ENCODE peak calls at places on chromosomes 5 and 9, in four cellular contexts. X is activated CD4-positive, CD25-positive, alpha-beta regulatory T cell treated with anti-CD3 and anti-CD28 coated beads, Interleukin-2, amount 50 U/mL, for 72 hours; D is posterior cingulate gyrus; S is DMS153. F is an unnamed sample.

GRCh38 chr5:167710444-167711025 is 580.9 kb upstream of the WWC1 start:
- DNase-seq in X (no peak), D (no peak), S (no peak), F (no peak)

GRCh38 chr9:134268308-134268724 is 57.9 kb upstream of the RXRA start:
- DNase-seq in X (no peak), D (no peak), S (no peak), F (no peak)

GRCh38 chr9:14593406-14593805 is 99.8 kb downstream of the ZDHHC21 start:
- DNase-seq in X (no peak), D (no peak), S (no peak), F (no peak)

GRCh38 chr9:37529111-37529510 is 43.4 kb downstream of the POLR1E start:
- DNase-seq in X (peak; percentile 56), D (no peak), S (peak; percentile 94), F (peak; percentile 18)

GRCh38 chr9:129610473-129611301 is 10.2 kb downstream of the C9orf50 start:
- DNase-seq in X (peak; percentile 76), D (peak; percentile 74), S (no peak), F (peak; percentile 65)

GRCh38 chr9:125982798-125983406 is 235.7 kb downstream of the PBX3 start:
- DNase-seq in X (no peak), D (no peak), S (no peak), F (no peak)

GRCh38 chr5:80915716-80916115 is 44.4 kb upstream of the RASGRF2 start:
- DNase-seq in X (no peak), D (no peak), S (no peak), F (no peak)

GRCh38 chr5:44740655-44741054 is 68.1 kb upstream of the MRPS30 start:
- DNase-seq in X (no peak), D (no peak), S (no peak), F (no peak)

GRCh38 chr9:35673132-35673997 is at the start of gene CA9:
- DNase-seq in X (no peak), D (no peak), S (no peak), F (no peak)

GRCh38 chr5:142869883-142870282 is 99.7 kb downstream of the ARHGAP26 start:
- DNase-seq in X (no peak), D (no peak), S (no peak), F (no peak)

GRCh38 chr9:15157371-15157770 is 149.6 kb downstream of the TTC39B start:
- DNase-seq in X (no peak), D (no peak), S (no peak), F (no peak)

GRCh38 chr5:10982616-10983015 is 221.6 kb upstream of the DAP start:
- DNase-seq in X (no peak), D (no peak), S (no peak), F (no peak)

GRCh38 chr9:134136117-134136996 is 475 bp downstream of the WDR5 start:
- DNase-seq in X (no peak), D (no peak), S (no peak), F (peak; percentile 19)

GRCh38 chr5:151051066-151051930 is 29.5 kb downstream of the TNIP1 start:
- DNase-seq in X (peak; percentile 56), D (peak; percentile 74), S (no peak), F (peak; percentile 55)

GRCh38 chr9:96219615-96220257 is 82.2 kb downstream of the HSD17B3 start:
- DNase-seq in X (peak; percentile 46), D (peak; percentile 37), S (no peak), F (peak; percentile 14)

GRCh38 chr5:38115318-38115827 is 143.0 kb upstream of the EGFLAM start:
- DNase-seq in X (no peak), D (no peak), S (no peak), F (no peak)

GRCh38 chr9:7756088-7756487 is 43.5 kb downstream of the DMAC1 start:
- DNase-seq in X (no peak), D (no peak), S (no peak), F (peak; percentile 18)

GRCh38 chr9:15738011-15738410 is 185.2 kb downstream of the CCDC171 start:
- DNase-seq in X (no peak), D (no peak), S (no peak), F (no peak)

GRCh38 chr9:2016411-2017208 is 1.5 kb downstream of the SMARCA2 start:
- DNase-seq in X (peak; percentile 64), D (peak; percentile 81), S (peak; percentile 72), F (peak; percentile 59)

GRCh38 chr5:173881811-173882575 is 6.2 kb upstream of the CPEB4 start:
- DNase-seq in X (no peak), D (no peak), S (no peak), F (no peak)

GRCh38 chr5:68562308-68562707 is 346.8 kb downstream of the PIK3R1 start:
- DNase-seq in X (no peak), D (peak; percentile 26), S (peak; percentile 15), F (no peak)

GRCh38 chr9:78559449-78559885 is 262.5 kb downstream of the PSAT1 start:
- DNase-seq in X (no peak), D (no peak), S (no peak), F (no peak)

GRCh38 chr5:125870271-125870670 is 552.9 kb upstream of the GRAMD2B start:
- DNase-seq in X (no peak), D (no peak), S (no peak), F (no peak)

GRCh38 chr5:174735498-174736350 is 11.3 kb downstream of the MSX2 start:
- DNase-seq in X (no peak), D (peak; percentile 39), S (no peak), F (no peak)

GRCh38 chr5:90446961-90447360 is 27.6 kb downstream of the MBLAC2 start:
- DNase-seq in X (no peak), D (no peak), S (no peak), F (no peak)

GRCh38 chr5:72194846-72195245 is 87.6 kb downstream of the MAP1B start:
- DNase-seq in X (no peak), D (no peak), S (no peak), F (peak; percentile 21)

GRCh38 chr9:135028956-135029355 is 58.5 kb upstream of the OLFM1 start:
- DNase-seq in X (no peak), D (no peak), S (no peak), F (no peak)

GRCh38 chr9:113483676-113484257 is 20.2 kb downstream of the RGS3 start:
- DNase-seq in X (no peak), D (no peak), S (no peak), F (no peak)

GRCh38 chr5:180466316-180466715 is 27.9 kb upstream of the CNOT6 start:
- DNase-seq in X (no peak), D (no peak), S (no peak), F (no peak)

GRCh38 chr5:149294872-149295829 is 23.5 kb downstream of the AFAP1L1 start:
- DNase-seq in X (no peak), D (no peak), S (no peak), F (no peak)

GRCh38 chr9:113274474-113275146 is 762 bp downstream of the CDC26 start:
- DNase-seq in X (no peak), D (no peak), S (peak; percentile 58), F (no peak)

GRCh38 chr9:119179701-119180100 is 189.5 kb downstream of the BRINP1 start:
- DNase-seq in X (no peak), D (no peak), S (no peak), F (no peak)

GRCh38 chr5:59596586-59597348 is 296.8 kb downstream of the PDE4D start:
- DNase-seq in X (no peak), D (no peak), S (no peak), F (no peak)

GRCh38 chr5:123163225-123163876 is 74.3 kb downstream of the PRDM6 start:
- DNase-seq in X (no peak), D (no peak), S (no peak), F (no peak)

GRCh38 chr9:126701820-126702500 is 88.2 kb downstream of the LMX1B start:
- DNase-seq in X (peak; percentile 22), D (no peak), S (no peak), F (no peak)

GRCh38 chr9:77744877-77745435 is 96.8 kb upstream of the GNA14 start:
- DNase-seq in X (no peak), D (no peak), S (no peak), F (no peak)

GRCh38 chr5:61311836-61312808 is 19.9 kb upstream of the ZSWIM6 start:
- DNase-seq in X (no peak), D (no peak), S (no peak), F (no peak)